ENCODE peak calls at places on chromosomes 2 and 18, in seven cellular contexts. X, B, H, T, R, V and P are unnamed samples.
A peak's percentile ranks its signal among the peaks of the same experiment; 100 is the strongest.

GRCh38 chr2:72130671-72131360 is 16.8 kb downstream of the CYP26B1 start:
- DNase-seq in X (no peak), V (no peak), B (no peak), T (no peak), H (no peak), R (no peak), P (no peak)

GRCh38 chr2:230326453-230327417 is at the start of gene SP140L:
- DNase-seq in V (peak; percentile 27), X (peak; percentile 90), T (peak; percentile 85), R (peak; percentile 19), H (peak; percentile 75), B (no peak), P (no peak)

GRCh38 chr2:188193230-188193629 is 98.4 kb upstream of the GULP1 start:
- DNase-seq in R (no peak), T (no peak), B (no peak), H (no peak), X (peak; percentile 79), V (no peak), P (no peak)

GRCh38 chr2:135473567-135473966 is 57.5 kb downstream of the ZRANB3 start:
- DNase-seq in V (no peak), T (peak; percentile 36), H (peak; percentile 16), R (peak; percentile 6), B (peak; percentile 5), X (peak; percentile 35), P (no peak)

GRCh38 chr2:99806758-99807157 is 316.9 kb upstream of the REV1 start:
- DNase-seq in R (no peak), B (no peak), X (peak; percentile 92), V (no peak), H (peak; percentile 77), T (peak; percentile 65), P (no peak)

GRCh38 chr18:57833441-57834101 is 30.5 kb upstream of the ATP8B1 start:
- DNase-seq in V (no peak), T (no peak), B (no peak), X (peak; percentile 50), H (peak; percentile 34), R (no peak), P (no peak)

GRCh38 chr2:68193144-68193543 is 35.5 kb downstream of the PNO1 start:
- DNase-seq in B (no peak), H (peak; percentile 34), R (no peak), T (no peak), X (no peak), V (no peak), P (no peak)

GRCh38 chr2:48727560-48727959 is 28.0 kb downstream of the LHCGR start:
- DNase-seq in X (no peak), B (no peak), V (no peak), H (no peak), R (no peak), T (no peak), P (no peak)

GRCh38 chr18:34153711-34154110 is 71.0 kb downstream of the NOL4 start:
- DNase-seq in X (peak; percentile 75), T (peak; percentile 28), R (no peak), H (peak; percentile 3), V (no peak), B (no peak), P (no peak)

GRCh38 chr2:60717691-60718090 is 38.4 kb upstream of the PAPOLG start:
- DNase-seq in V (no peak), H (no peak), B (no peak), R (no peak), T (no peak), X (no peak), P (no peak)